ENCODE peak calls at places on chromosomes 6 and 20, in four cellular contexts. G, X, N and O are unnamed samples.
A peak's percentile ranks its signal among the peaks of the same experiment; 100 is the strongest.

GRCh38 chr20:62766071-62766450 is 30.2 kb upstream of the MRGBP start:
- DNase-seq in X (no peak), N (no peak), G (no peak), O (no peak)

GRCh38 chr6:9116026-9116425 is 680.7 kb upstream of the SLC35B3 start:
- DNase-seq in G (peak; percentile 12), X (peak; percentile 12), N (no peak), O (peak; percentile 59)

GRCh38 chr6:136410201-136411027 is 120.8 kb upstream of the BCLAF1 start:
- DNase-seq in G (no peak), N (no peak), X (no peak), O (peak; percentile 35)

GRCh38 chr20:23565503-23566056 is 2.7 kb downstream of the CST9L start:
- DNase-seq in G (no peak), N (no peak), X (no peak), O (no peak)

GRCh38 chr6:13813621-13814175 is 659 bp downstream of the MCUR1 start:
- DNase-seq in X (peak; percentile 69), N (peak; percentile 69), G (peak; percentile 65), O (peak; percentile 59)

GRCh38 chr20:52624270-52624669 is 347.9 kb upstream of the TSHZ2 start:
- DNase-seq in N (no peak), G (no peak), X (no peak), O (no peak)

GRCh38 chr20:41133709-41134361 is 3.5 kb upstream of the PLCG1 start:
- DNase-seq in N (no peak), X (no peak), G (no peak), O (no peak)

GRCh38 chr6:106385530-106385929 is 25.0 kb downstream of the CRYBG1 start:
- DNase-seq in G (no peak), N (no peak), X (no peak), O (no peak)

GRCh38 chr6:8074213-8074612 is 10.0 kb upstream of the BLOC1S5 start:
- DNase-seq in G (no peak), N (peak; percentile 74), X (no peak), O (no peak)

GRCh38 chr6:145204258-145204766 is 531.0 kb downstream of the EPM2A start:
- DNase-seq in X (no peak), N (no peak), G (no peak), O (no peak)

GRCh38 chr6:7147051-7147671 is 39.4 kb downstream of the RREB1 start:
- DNase-seq in G (no peak), X (no peak), N (no peak), O (peak; percentile 65)